ENCODE peak calls at places on chromosomes 16 and 17, in six cellular contexts. N is HCT116, R is neural progenitor cell, T is SK-N-SH, Q is PC-3, L is MM.1S. K is an unnamed sample. For H3K4me1, the result is how much of the 10 kb centered on the place peaks cover.

GRCh38 chr16:83046664-83047063 is 419.9 kb downstream of the CDH13 start:
- DNase-seq in L (no peak), N (no peak), Q (no peak), T (no peak), R (no peak), K (no peak)

GRCh38 chr17:10197362-10197720 is 1.1 kb downstream of the GAS7 start:
- DNase-seq in Q (no peak), T (no peak), N (no peak), R (peak), L (no peak), K (peak)

GRCh38 chr17:60327122-60327869 is 64.6 kb downstream of the USP32 start:
- DNase-seq in N (no peak), R (peak), Q (no peak), T (peak), L (no peak), K (no peak)

GRCh38 chr16:57271867-57272495 is 12.5 kb downstream of the PLLP start:
- DNase-seq in L (no peak), T (peak), N (no peak), Q (no peak), R (no peak), K (no peak)

GRCh38 chr16:81136331-81137011 is 40.3 kb upstream of the GCSH start:
- DNase-seq in T (no peak), R (no peak), N (no peak), Q (no peak), L (no peak), K (no peak)

GRCh38 chr16:25966172-25967097 is 274.7 kb downstream of the HS3ST4 start:
- DNase-seq in Q (no peak), L (peak), T (no peak), N (no peak), R (no peak), K (no peak)

GRCh38 chr16:51657844-51658243 is 506.8 kb upstream of the SALL1 start:
- DNase-seq in T (no peak), R (no peak), Q (no peak), N (no peak), L (no peak), K (no peak)

GRCh38 chr16:11251525-11252481 is 4.2 kb downstream of the SOCS1 start:
- DNase-seq in T (no peak), R (no peak), L (no peak), Q (no peak), N (no peak), K (peak)

GRCh38 chr17:51907041-51907440 is 251.5 kb downstream of the CA10 start:
- DNase-seq in L (no peak), Q (no peak), R (no peak), N (no peak), T (no peak), K (no peak)

DNA sequence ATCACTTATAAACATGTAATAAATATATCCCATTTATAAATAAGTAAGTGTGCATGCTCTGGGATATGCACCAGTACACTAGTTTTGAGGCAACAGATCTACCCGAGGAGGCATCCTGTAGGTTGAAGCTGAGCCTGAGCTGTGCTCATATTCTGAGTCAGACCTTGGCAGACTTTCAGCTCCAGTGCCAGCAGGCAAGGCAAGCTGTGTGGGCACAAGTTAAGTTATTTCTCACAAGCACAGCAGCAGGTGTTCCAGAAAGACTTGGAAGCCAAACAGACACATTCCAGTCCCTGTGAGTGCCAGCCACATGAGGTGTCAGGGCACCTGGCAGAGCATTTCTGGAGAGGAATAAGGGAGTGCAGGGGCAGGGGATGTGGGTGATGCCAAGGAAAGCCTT is 1.3 kb upstream of the CLEC19A start:
- DNase-seq in T (no peak), N (peak), R (no peak), L (no peak), Q (peak), K (peak)
- TF ChIP-seq EZH2phosphoT487 in T (no peak), N (no peak), R (no peak), L (no peak), Q (no peak), K (no peak)

GRCh38 chr17:8413321-8413720 is 15.7 kb upstream of the RNF222 start:
- DNase-seq in N (no peak), T (no peak), R (no peak), Q (no peak), L (no peak), K (no peak)

GRCh38 chr17:8409966-8410881 is 12.6 kb upstream of the RNF222 start:
- DNase-seq in N (peak), L (peak), T (peak), R (peak), Q (peak), K (peak)

GRCh38 chr17:8410882-8411238 is 13.2 kb upstream of the RNF222 start:
- DNase-seq in R (no peak), N (no peak), L (no peak), Q (no peak), T (no peak), K (no peak)

GRCh38 chr17:8412089-8412488 is 14.5 kb upstream of the RNF222 start:
- DNase-seq in R (no peak), T (no peak), Q (no peak), N (no peak), L (no peak), K (no peak)

GRCh38 chr17:8413938-8414337 is 16.3 kb upstream of the RNF222 start:
- DNase-seq in R (no peak), T (no peak), L (no peak), N (no peak), Q (no peak), K (no peak)
- H3K4me1 ChIP-seq in R (under half), T (under half), L (under half), N (under half), Q (under half), K (under half)

GRCh38 chr17:21033350-21033749 is 9.5 kb downstream of the USP22 start:
- DNase-seq in N (no peak), R (no peak), T (no peak), L (no peak), Q (peak), K (peak)

GRCh38 chr17:21037117-21037803 is 5.6 kb downstream of the USP22 start:
- DNase-seq in R (no peak), T (no peak), L (no peak), Q (peak), N (no peak), K (no peak)

GRCh38 chr17:21036361-21036881 is 6.4 kb downstream of the USP22 start:
- DNase-seq in N (no peak), R (no peak), L (no peak), T (no peak), Q (no peak), K (peak)

GRCh38 chr17:21031756-21032396 is 10.9 kb downstream of the USP22 start:
- DNase-seq in L (no peak), N (no peak), T (no peak), R (no peak), Q (no peak), K (no peak)

GRCh38 chr17:21034350-21035235 is 8.2 kb downstream of the USP22 start:
- DNase-seq in N (no peak), T (no peak), L (peak), Q (no peak), R (no peak), K (peak)
- H3K9ac ChIP-seq in N (no peak), T (no peak), L (peak), Q (no peak), R (no peak), K (peak)

GRCh38 chr16:23996258-23996955 is 160.6 kb downstream of the PRKCB start:
- DNase-seq in Q (no peak), T (no peak), L (no peak), N (no peak), R (no peak), K (no peak)

GRCh38 chr16:23999663-24000062 is 163.9 kb downstream of the PRKCB start:
- DNase-seq in R (no peak), L (no peak), Q (no peak), N (no peak), T (no peak), K (no peak)

GRCh38 chr16:24001706-24002105 is 165.9 kb downstream of the PRKCB start:
- DNase-seq in N (no peak), L (no peak), T (no peak), R (no peak), Q (no peak), K (no peak)

GRCh38 chr16:24002619-24003018 is 166.8 kb downstream of the PRKCB start:
- DNase-seq in R (no peak), Q (no peak), L (no peak), T (no peak), N (no peak), K (no peak)

GRCh38 chr16:23998771-23999170 is 163.0 kb downstream of the PRKCB start:
- DNase-seq in Q (no peak), R (no peak), L (no peak), N (no peak), T (no peak), K (no peak)
- TF ChIP-seq EZH2phosphoT487 in Q (no peak), R (no peak), L (no peak), N (no peak), T (no peak), K (no peak)

DNA sequence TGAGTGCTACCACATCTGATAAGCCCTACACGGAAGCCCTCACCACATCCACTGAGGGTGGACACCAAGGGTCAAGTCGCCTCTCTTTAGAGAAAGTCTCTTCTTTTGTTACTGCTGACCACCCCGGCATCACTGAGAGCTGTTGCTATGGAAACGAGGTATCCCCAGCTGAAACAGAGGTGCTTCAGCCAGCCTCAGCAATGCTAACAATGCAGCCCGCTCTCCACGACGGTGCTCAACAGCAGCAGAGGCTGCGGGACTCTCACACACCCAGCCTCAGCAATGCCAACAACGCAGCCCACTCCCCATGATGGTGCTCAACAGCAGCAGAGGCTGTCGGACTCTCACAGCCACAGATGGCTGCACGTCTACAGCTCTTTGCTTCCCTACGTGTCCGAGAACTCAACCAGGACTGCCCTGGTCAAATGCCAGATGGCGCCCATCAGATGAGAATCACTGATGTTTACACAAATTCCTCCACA is 41.4 kb downstream of the VPS53 start:
- DNase-seq in N (no peak), Q (no peak), L (no peak), T (peak), R (peak), K (no peak)
- H3K4me1 ChIP-seq in N (under half), Q (under half), L (under half), T (under half), R (under half), K (under half)

K was measured in GM23248.